ENCODE peak calls at places on chromosomes 7 and 10, in four cellular contexts. A, J, P and Q are unnamed samples.

GRCh38 chr10:101968286-101968685 is 87.7 kb downstream of the ARMH3 start:
- DNase-seq in A (no peak), J (no peak), P (no peak), Q (no peak)

GRCh38 chr10:82814635-82815034 is 939.6 kb downstream of the NRG3 start:
- DNase-seq in A (no peak), J (no peak), P (no peak), Q (no peak)

GRCh38 chr10:21517983-21518628 is 7.4 kb downstream of the SKIDA1 start:
- DNase-seq in A (no peak), J (no peak), P (no peak), Q (peak; percentile 24)

GRCh38 chr10:43427166-43427825 is 9.6 kb upstream of the ZNF487 start:
- DNase-seq in A (no peak), J (no peak), P (no peak), Q (no peak)

GRCh38 chr7:70735313-70735712 is 396.6 kb upstream of the GALNT17 start:
- DNase-seq in A (no peak), J (no peak), P (no peak), Q (no peak)

GRCh38 chr7:226281-226882 is 34.0 kb downstream of the FAM20C start:
- DNase-seq in A (no peak), J (no peak), P (no peak), Q (no peak)

GRCh38 chr7:123871998-123872867 is 27.3 kb downstream of the HYAL4 start:
- DNase-seq in A (no peak), J (no peak), P (no peak), Q (peak; percentile 1)

GRCh38 chr10:33280217-33280616 is 54.2 kb downstream of the NRP1 start:
- DNase-seq in A (no peak), J (no peak), P (no peak), Q (no peak)

GRCh38 chr10:110413049-110413783 is 84.5 kb upstream of the DUSP5 start:
- DNase-seq in A (no peak), J (no peak), P (no peak), Q (no peak)